ENCODE peak calls at places on chromosomes 16 and 17, in four cellular contexts. I is substantia nigra; D is CD8-positive, alpha-beta T cell; E is foreskin fibroblast. B is an unnamed sample.

GRCh38 chr16:86531641-86532525 is 21.6 kb downstream of the FOXF1 start:
- DNase-seq in D (no peak), I (no peak), E (no peak), B (no peak)

GRCh38 chr17:4194796-4195195 is 51.8 kb downstream of the CYB5D2 start:
- DNase-seq in D (no peak), E (no peak), I (no peak), B (no peak)

GRCh38 chr17:81419333-81419885 is 24.2 kb downstream of the BAHCC1 start:
- DNase-seq in E (peak), D (no peak), I (no peak), B (peak)

GRCh38 chr17:77098884-77099545 is 41.8 kb upstream of the SEC14L1 start:
- DNase-seq in E (peak), D (peak), I (peak), B (peak)

GRCh38 chr17:31405941-31406371 is 14.5 kb downstream of the RAB11FIP4 start:
- DNase-seq in E (no peak), D (no peak), I (no peak), B (no peak)

GRCh38 chr17:9797965-9798364 is 6.6 kb upstream of the DHRS7C start:
- DNase-seq in I (no peak), D (no peak), E (no peak), B (no peak)

GRCh38 chr17:4988168-4988567 is 693 bp upstream of the CAMTA2 start:
- DNase-seq in E (no peak), I (no peak), D (peak), B (no peak)

GRCh38 chr17:74873874-74874614 is 1.2 kb upstream of the FDXR start:
- DNase-seq in D (no peak), E (no peak), I (no peak), B (no peak)

GRCh38 chr17:70622382-70623260 is 453.3 kb downstream of the KCNJ2 start:
- DNase-seq in E (peak), I (peak), D (no peak), B (peak)

GRCh38 chr16:53713403-53714013 is 9.6 kb downstream of the FTO start:
- DNase-seq in I (no peak), E (no peak), D (no peak), B (no peak)

GRCh38 chr16:11094075-11094593 is 149.8 kb downstream of the CLEC16A start:
- DNase-seq in I (no peak), E (no peak), D (no peak), B (no peak)

GRCh38 chr17:20009052-20009301 is 182 bp upstream of the SPECC1 start:
- DNase-seq in I (peak), E (peak), D (no peak), B (no peak)

GRCh38 chr16:79037429-79038373 is 562.8 kb downstream of the MAF start:
- DNase-seq in D (no peak), E (no peak), I (no peak), B (no peak)

GRCh38 chr17:17691468-17692263 is 10.4 kb downstream of the RAI1 start:
- DNase-seq in I (no peak), E (no peak), D (no peak), B (no peak)

GRCh38 chr16:57235128-57236092 is 9.6 kb upstream of the ARL2BP start:
- DNase-seq in E (peak), D (no peak), I (no peak), B (no peak)

GRCh38 chr16:23914935-23915549 is 79.3 kb downstream of the PRKCB start:
- DNase-seq in I (no peak), D (no peak), E (no peak), B (no peak)

GRCh38 chr16:50182441-50182840 is 29.3 kb downstream of the TENT4B start:
- DNase-seq in E (no peak), D (no peak), I (no peak), B (no peak)

GRCh38 chr17:2239882-2240430 is 63.6 kb downstream of the SMG6 start:
- DNase-seq in D (no peak), E (peak), I (no peak), B (no peak)

GRCh38 chr17:55198690-55199370 is 65.9 kb upstream of the HLF start:
- DNase-seq in I (no peak), E (peak), D (no peak), B (no peak)

GRCh38 chr17:61511480-61512182 is 59.4 kb downstream of the TBX4 start:
- DNase-seq in E (no peak), D (no peak), I (no peak), B (no peak)

GRCh38 chr17:41634639-41635038 is 10.3 kb upstream of the KRT17 start:
- DNase-seq in D (no peak), I (no peak), E (no peak), B (no peak)

GRCh38 chr16:1414532-1415265 is at the start of gene UNKL:
- DNase-seq in E (peak), D (peak), I (peak), B (peak)

GRCh38 chr16:82031116-82032084 is 3.7 kb upstream of the HSD17B2 start:
- DNase-seq in E (peak), I (no peak), D (no peak), B (peak)

GRCh38 chr17:76532072-76532651 is 5.3 kb downstream of the CYGB start:
- DNase-seq in D (no peak), E (no peak), I (no peak), B (no peak)

GRCh38 chr17:50954641-50955121 is 88.5 kb upstream of the TOB1 start:
- DNase-seq in D (no peak), E (no peak), I (no peak), B (no peak)

GRCh38 chr16:30761427-30761927 is 385 bp downstream of the CFAP119 start:
- DNase-seq in E (no peak), D (peak), I (no peak), B (no peak)

GRCh38 chr17:40104570-40105471 is 4.4 kb upstream of the NR1D1 start:
- DNase-seq in D (no peak), I (no peak), E (no peak), B (no peak)

GRCh38 chr17:70699408-70699807 is 530.1 kb downstream of the KCNJ2 start:
- DNase-seq in E (no peak), D (no peak), I (peak), B (peak)

GRCh38 chr17:40303009-40303657 is 5.8 kb upstream of the RARA start:
- DNase-seq in I (no peak), D (peak), E (peak), B (peak)

GRCh38 chr17:57900991-57901743 is 51.3 kb upstream of the MRPS23 start:
- DNase-seq in D (no peak), E (no peak), I (no peak), B (no peak)

B was measured in frontal cortex.